ENCODE peak calls at places on chromosomes 3 and 15, in five cellular contexts. C is HepG2, W is GM12891, E is GM12878, S is K562. K is an unnamed sample.

GRCh38 chr3:169678122-169678521 is 14.6 kb upstream of the MECOM start:
- DNase-seq in C (no peak), W (no peak), E (no peak), S (no peak), K (no peak)

GRCh38 chr15:80779658-80780415 is 667 bp downstream of the CEMIP start:
- DNase-seq in C (peak), W (no peak), E (no peak), S (no peak), K (no peak)

GRCh38 chr15:51227967-51228783 is 110.2 kb downstream of the CYP19A1 start:
- DNase-seq in C (peak), W (peak), E (peak), S (peak), K (peak)

GRCh38 chr15:71730277-71731144 is 79.8 kb upstream of the NR2E3 start:
- DNase-seq in C (peak), W (peak), E (no peak), S (peak), K (peak)

GRCh38 chr3:19046440-19046839 is 101.9 kb upstream of the KCNH8 start:
- DNase-seq in C (no peak), W (no peak), E (no peak), S (no peak), K (no peak)

GRCh38 chr3:139473155-139473771 is 3.1 kb downstream of the RBP2 start:
- DNase-seq in C (no peak), W (no peak), E (no peak), S (no peak), K (no peak)

GRCh38 chr3:184259878-184260570 is 1.3 kb downstream of the CAMK2N2 start:
- DNase-seq in C (no peak), W (peak), E (no peak), S (peak), K (peak)

GRCh38 chr3:67416703-67417102 is 237.7 kb downstream of the SUCLG2 start:
- DNase-seq in C (no peak), W (no peak), E (no peak), S (no peak), K (no peak)

GRCh38 chr3:111864821-111865656 is 6.0 kb downstream of the PHLDB2 start:
- DNase-seq in C (peak), W (no peak), E (no peak), S (no peak), K (no peak)

GRCh38 chr15:29914441-29915053 is 92.3 kb upstream of the TJP1 start:
- DNase-seq in C (no peak), W (no peak), E (no peak), S (no peak), K (no peak)

GRCh38 chr15:96728591-96728990 is 398.1 kb downstream of the NR2F2 start:
- DNase-seq in C (no peak), W (no peak), E (no peak), S (no peak), K (no peak)

GRCh38 chr15:92429378-92430066 is 35.8 kb downstream of the ST8SIA2 start:
- DNase-seq in C (no peak), W (no peak), E (no peak), S (peak), K (no peak)

GRCh38 chr3:52237659-52238172 is 1.2 kb downstream of the TWF2 start:
- DNase-seq in C (no peak), W (no peak), E (no peak), S (peak), K (no peak)

GRCh38 chr3:127012091-127012490 is 29.2 kb downstream of the PLXNA1 start:
- DNase-seq in C (no peak), W (no peak), E (no peak), S (no peak), K (no peak)

GRCh38 chr3:133209871-133210550 is 171.8 kb downstream of the TMEM108 start:
- DNase-seq in C (no peak), W (no peak), E (peak), S (no peak), K (no peak)

GRCh38 chr15:56957812-56958406 is 39.5 kb downstream of the TCF12 start:
- DNase-seq in C (peak), W (no peak), E (no peak), S (no peak), K (no peak)

GRCh38 chr3:46423588-46423987 is 16.5 kb downstream of the CCRL2 start:
- DNase-seq in C (peak), W (no peak), E (no peak), S (no peak), K (no peak)

GRCh38 chr15:30791239-30791638 is 112.5 kb upstream of the FAN1 start:
- DNase-seq in C (no peak), W (no peak), E (no peak), S (peak), K (no peak)

GRCh38 chr3:150235799-150236198 is 172.3 kb upstream of the TSC22D2 start:
- DNase-seq in C (no peak), W (no peak), E (no peak), S (no peak), K (no peak)

GRCh38 chr3:88528494-88528893 is 378.7 kb downstream of the C3orf38 start:
- DNase-seq in C (no peak), W (no peak), E (no peak), S (no peak), K (no peak)

GRCh38 chr3:143337387-143337786 is 217.8 kb downstream of the CHST2 start:
- DNase-seq in C (no peak), W (no peak), E (no peak), S (no peak), K (no peak)
- TF ChIP-seq TAF1 in C (no peak), W (no peak), E (no peak), S (no peak), K (no peak)

GRCh38 chr3:27483117-27484001 is 825 bp downstream of the SLC4A7 start:
- DNase-seq in C (peak), W (peak), E (peak), S (peak), K (peak)
- TF ChIP-seq POLR2AphosphoS5 in C (no peak), W (no peak), E (no peak), S (no peak), K (peak)

GRCh38 chr3:50318163-50318562 is 4.4 kb downstream of the HYAL2 start:
- DNase-seq in C (no peak), W (no peak), E (no peak), S (no peak), K (no peak)
- TF ChIP-seq POLR2A in C (no peak), W (no peak), E (no peak), S (no peak), K (no peak)

GRCh38 chr3:104952587-104952986 is 414.1 kb upstream of the ALCAM start:
- DNase-seq in C (no peak), W (no peak), E (no peak), S (no peak), K (no peak)
- TF ChIP-seq TAF1 in C (no peak), W (no peak), E (no peak), S (no peak), K (no peak)

GRCh38 chr15:45785897-45786296 is 151.1 kb downstream of the SQOR start:
- DNase-seq in C (no peak), W (no peak), E (no peak), S (no peak), K (no peak)
- TF ChIP-seq POLR2AphosphoS5 in C (no peak), W (no peak), E (no peak), S (no peak), K (no peak)

DNA sequence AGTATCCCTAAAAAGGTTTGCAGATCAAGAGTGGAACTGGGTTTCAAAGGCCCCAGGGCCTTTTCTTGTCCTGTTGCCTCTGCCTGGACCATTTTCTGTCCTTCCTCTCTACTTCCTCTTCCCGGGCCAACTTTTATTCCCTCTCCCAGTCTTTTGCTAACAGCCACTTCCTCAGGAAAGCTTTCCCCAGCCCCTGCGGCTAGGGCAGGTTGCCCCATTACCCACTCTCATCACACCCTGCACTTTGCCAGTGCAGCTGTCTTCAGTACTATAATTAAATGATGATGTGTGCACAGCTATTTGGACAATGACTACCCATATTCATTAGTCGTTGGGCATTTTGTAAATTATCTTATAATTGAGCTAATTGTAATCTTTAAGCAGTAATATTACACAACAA is 150.5 kb upstream of the THBS1 start:
- DNase-seq in C (no peak), W (no peak), E (no peak), S (no peak), K (no peak)
- TF ChIP-seq POLR2A in C (no peak), W (no peak), E (no peak), S (no peak), K (no peak)

GRCh38 chr15:67079361-67079760 is 14.0 kb downstream of the SMAD3 start:
- DNase-seq in C (no peak), W (no peak), E (no peak), S (no peak), K (no peak)

GRCh38 chr15:67082007-67082536 is 16.7 kb downstream of the SMAD3 start:
- DNase-seq in C (no peak), W (no peak), E (no peak), S (peak), K (no peak)

GRCh38 chr15:67083135-67083766 is 17.8 kb downstream of the SMAD3 start:
- DNase-seq in C (no peak), W (no peak), E (no peak), S (no peak), K (no peak)

GRCh38 chr15:67080118-67080899 is 14.9 kb downstream of the SMAD3 start:
- DNase-seq in C (no peak), W (no peak), E (no peak), S (no peak), K (no peak)

GRCh38 chr15:67080900-67081431 is 15.6 kb downstream of the SMAD3 start:
- DNase-seq in C (no peak), W (peak), E (peak), S (peak), K (no peak)
- TF ChIP-seq TAF1 in C (no peak), W (no peak), E (no peak), S (no peak), K (no peak)

GRCh38 chr3:158768881-158769518 is 32.9 kb upstream of the MFSD1 start:
- DNase-seq in C (peak), W (no peak), E (no peak), S (no peak), K (no peak)
- TF ChIP-seq POLR2AphosphoS5 in C (no peak), W (no peak), E (no peak), S (no peak), K (no peak)

DNA sequence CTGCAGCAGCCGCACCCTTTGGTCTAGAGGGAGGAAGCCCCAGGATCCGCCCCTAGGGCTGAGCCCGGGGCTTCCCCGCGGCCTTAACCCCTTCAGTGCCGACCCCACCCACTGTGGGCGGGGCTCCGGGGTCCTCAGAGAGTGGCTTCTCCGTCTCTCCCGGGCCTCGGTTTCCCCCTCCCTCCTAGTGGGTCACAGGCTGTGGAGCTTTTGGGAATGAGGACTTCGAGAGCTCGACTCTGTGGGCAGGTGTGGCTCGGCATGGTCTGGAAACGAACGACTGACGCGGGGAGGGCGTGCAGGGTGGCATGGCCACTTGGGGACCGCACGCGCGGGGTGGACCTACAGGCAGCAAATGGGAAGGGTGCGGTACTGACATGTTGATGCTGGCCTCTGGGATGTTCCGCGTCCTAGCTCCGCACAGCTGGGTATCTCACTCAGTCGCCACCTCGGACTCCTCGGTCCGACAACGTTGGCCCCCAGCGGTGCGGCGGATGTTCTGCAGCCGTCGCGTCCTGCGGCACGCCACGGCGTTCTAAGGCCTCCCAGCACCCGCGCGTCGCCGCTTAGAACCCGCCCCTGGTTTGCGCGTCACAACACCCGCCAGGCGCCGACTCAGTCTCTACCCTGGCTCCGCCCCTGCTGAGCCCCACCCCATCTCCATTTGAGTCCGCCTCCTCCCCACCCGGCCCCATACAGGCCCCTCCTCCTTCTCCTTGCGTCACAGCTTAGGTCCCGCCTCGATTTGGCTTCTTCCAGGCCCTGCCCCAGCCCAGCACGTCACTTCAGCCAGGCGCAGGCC is at the start of the genes HYAL3 and NAA80:
- DNase-seq in C (no peak), W (peak), E (peak), S (peak), K (peak)
- TF ChIP-seq POLR2A in C (peak), W (peak), E (peak), S (peak), K (peak)

K was measured in GM12892.